ENCODE peak calls at places on chromosomes 13 and 19, in eight cellular contexts. K is mammary epithelial cell, I is AG10803, T is RWPE1, W is HCT116, G is esophagus squamous epithelium, M is neural crest cell, C is pancreas. H is an unnamed sample.

GRCh38 chr19:6466526-6467248 is 2.6 kb downstream of the CRB3 start:
- DNase-seq in K (no peak), I (no peak), T (no peak), W (no peak), G (no peak), M (no peak), C (no peak), H (no peak)

GRCh38 chr13:99199541-99200432 is 867 bp upstream of the UBAC2 start:
- DNase-seq in K (peak), I (peak), T (no peak), W (no peak), G (no peak), M (no peak), C (peak), H (no peak)

GRCh38 chr19:51702754-51703654 is 9.9 kb downstream of the SPACA6 start:
- DNase-seq in K (no peak), I (no peak), T (no peak), W (no peak), G (no peak), M (no peak), C (peak), H (no peak)

GRCh38 chr13:113786262-113786841 is 27.3 kb downstream of the TMEM255B start:
- DNase-seq in K (no peak), I (peak), T (peak), W (no peak), G (no peak), M (no peak), C (no peak), H (no peak)

GRCh38 chr19:15358918-15359317 is 20.7 kb downstream of the AKAP8 start:
- DNase-seq in K (no peak), I (no peak), T (no peak), W (no peak), G (no peak), M (no peak), C (no peak), H (no peak)

GRCh38 chr13:111484129-111484925 is 163.9 kb downstream of the TEX29 start:
- DNase-seq in K (no peak), I (no peak), T (no peak), W (no peak), G (no peak), M (no peak), C (peak), H (no peak)

GRCh38 chr13:52001120-52001731 is 10.0 kb downstream of the ATP7B start:
- DNase-seq in K (no peak), I (peak), T (peak), W (peak), G (no peak), M (no peak), C (no peak), H (no peak)

GRCh38 chr19:38544569-38545315 is 73.0 kb downstream of the MAP4K1 start:
- DNase-seq in K (no peak), I (no peak), T (no peak), W (peak), G (no peak), M (no peak), C (no peak), H (no peak)

GRCh38 chr19:45781282-45782161 is 768 bp downstream of the DMPK start:
- DNase-seq in K (peak), I (no peak), T (peak), W (no peak), G (no peak), M (peak), C (peak), H (no peak)

GRCh38 chr13:77289844-77290243 is 37.0 kb downstream of the MYCBP2 start:
- DNase-seq in K (no peak), I (no peak), T (no peak), W (no peak), G (no peak), M (no peak), C (no peak), H (no peak)

GRCh38 chr13:19056984-19057490 is 124.6 kb downstream of the TUBA3C start:
- DNase-seq in K (no peak), I (no peak), T (no peak), W (no peak), G (no peak), M (no peak), C (no peak), H (no peak)

GRCh38 chr13:70890289-70890688 is 782.0 kb upstream of the KLHL1 start:
- DNase-seq in K (no peak), I (no peak), T (no peak), W (no peak), G (no peak), M (no peak), C (no peak), H (no peak)

GRCh38 chr19:32246032-32246431 is 99.4 kb upstream of the ZNF507 start:
- DNase-seq in K (no peak), I (no peak), T (no peak), W (no peak), G (no peak), M (no peak), C (no peak), H (no peak)

GRCh38 chr13:36006347-36006746 is 124.8 kb downstream of the DCLK1 start:
- DNase-seq in K (no peak), I (no peak), T (no peak), W (no peak), G (no peak), M (no peak), C (no peak), H (no peak)

GRCh38 chr13:110774051-110774450 is 60.6 kb downstream of the ING1 start:
- DNase-seq in K (no peak), I (no peak), T (no peak), W (no peak), G (no peak), M (no peak), C (no peak), H (no peak)

GRCh38 chr13:36344173-36344572 is 2.0 kb downstream of the SPART start:
- DNase-seq in K (peak), I (peak), T (peak), W (no peak), G (no peak), M (no peak), C (no peak), H (no peak)

GRCh38 chr13:30763786-30764440 is 28.6 kb downstream of the ALOX5AP start:
- DNase-seq in K (no peak), I (no peak), T (no peak), W (no peak), G (no peak), M (no peak), C (no peak), H (no peak)

GRCh38 chr13:51346397-51346796 is 6.9 kb downstream of the SERPINE3 start:
- DNase-seq in K (no peak), I (no peak), T (no peak), W (no peak), G (no peak), M (no peak), C (no peak), H (no peak)

GRCh38 chr13:114063545-114064515 is 68.6 kb downstream of the RASA3 start:
- DNase-seq in K (peak), I (peak), T (no peak), W (no peak), G (no peak), M (no peak), C (no peak), H (no peak)

GRCh38 chr13:93066187-93066586 is 160.4 kb upstream of the GPC6 start:
- DNase-seq in K (peak), I (peak), T (no peak), W (no peak), G (no peak), M (no peak), C (no peak), H (no peak)

GRCh38 chr19:55312621-55313117 is 12.5 kb downstream of the TMEM150B start:
- DNase-seq in K (no peak), I (no peak), T (no peak), W (no peak), G (no peak), M (no peak), C (no peak), H (no peak)

GRCh38 chr13:101155920-101156319 is 260.4 kb downstream of the NALCN start:
- DNase-seq in K (no peak), I (no peak), T (peak), W (no peak), G (no peak), M (no peak), C (no peak), H (no peak)
- TF ChIP-seq CTCF in K (peak), I (peak), T (peak), W (peak), G (no peak), M (peak), C (no peak), H (no peak)

GRCh38 chr13:109203587-109203986 is 574.2 kb downstream of the MYO16 start:
- DNase-seq in K (no peak), I (no peak), T (no peak), W (no peak), G (no peak), M (no peak), C (no peak), H (no peak)
- TF ChIP-seq CTCF in K (no peak), I (no peak), T (no peak), W (no peak), G (no peak), M (no peak), C (no peak), H (no peak)

GRCh38 chr13:105502193-105502592 is 1033.3 kb downstream of the EFNB2 start:
- DNase-seq in K (no peak), I (no peak), T (no peak), W (no peak), G (no peak), M (no peak), C (no peak), H (no peak)

GRCh38 chr13:105510363-105510762 is 1025.1 kb downstream of the EFNB2 start:
- DNase-seq in K (no peak), I (no peak), T (no peak), W (no peak), G (no peak), M (no peak), C (no peak), H (no peak)

DNA sequence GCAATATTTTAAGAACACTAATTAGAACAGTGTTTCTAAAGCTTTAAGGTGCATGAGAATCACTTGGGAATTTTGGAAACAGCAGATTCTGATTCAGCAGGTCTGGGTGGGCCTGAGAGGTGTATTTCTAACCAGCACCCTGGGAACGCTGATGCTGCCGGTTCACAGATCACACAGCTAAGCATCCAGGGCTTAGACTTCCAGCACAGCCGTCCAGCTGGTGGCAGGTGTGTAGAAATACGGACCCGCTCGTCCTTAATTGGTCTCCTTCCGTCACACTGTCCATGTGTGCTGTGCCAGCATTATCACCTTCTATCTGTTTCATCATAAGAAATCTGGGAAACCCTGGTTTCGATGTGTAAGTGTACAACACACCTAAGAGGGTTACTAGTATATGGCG is 1029.0 kb downstream of the EFNB2 start:
- DNase-seq in K (no peak), I (no peak), T (no peak), W (no peak), G (no peak), M (no peak), C (no peak), H (no peak)
- TF ChIP-seq CTCF in K (no peak), I (no peak), T (no peak), W (no peak), G (no peak), M (no peak), C (no peak), H (no peak)

DNA sequence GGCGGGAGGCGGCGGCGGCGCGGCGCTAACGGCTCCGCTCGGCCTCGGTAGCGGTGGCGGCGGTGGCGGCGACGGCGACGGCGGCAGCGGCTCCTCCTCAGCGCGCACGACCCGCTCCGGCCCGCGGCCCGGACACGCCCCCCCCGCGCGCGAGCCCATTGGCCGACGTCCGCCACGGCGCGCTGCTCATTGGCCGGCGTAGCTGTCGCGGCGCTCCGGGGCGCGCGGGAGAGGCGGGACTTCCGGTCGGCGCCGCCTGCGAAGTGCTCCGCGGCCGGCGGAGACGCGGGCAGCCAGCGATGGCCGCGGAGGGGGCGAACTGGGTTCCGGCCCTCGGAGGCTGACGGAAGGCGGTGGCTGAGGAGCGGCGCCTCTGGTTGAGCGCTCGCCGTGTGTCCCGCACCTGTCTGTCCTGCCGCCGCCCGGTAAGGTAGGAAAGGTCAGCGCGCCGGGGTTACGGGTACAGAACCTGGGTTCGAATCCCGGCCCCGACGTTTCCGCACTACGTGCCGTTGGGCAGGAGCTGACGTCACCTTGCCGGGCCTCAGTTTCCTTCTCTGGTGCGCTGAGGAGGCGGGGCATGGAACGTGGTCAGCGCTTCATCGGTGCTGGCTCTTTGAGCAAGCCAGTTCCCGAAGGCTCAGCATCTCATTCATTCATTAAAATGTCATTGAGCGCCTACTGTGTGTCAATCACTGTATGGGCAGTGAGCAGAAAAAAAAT is at the start of gene ELAVL1:
- DNase-seq in K (peak), I (peak), T (peak), W (peak), G (peak), M (peak), C (peak), H (peak)
- TF ChIP-seq CTCF in K (no peak), I (no peak), T (no peak), W (no peak), G (peak), M (no peak), C (no peak), H (no peak)